ENCODE peak calls at places on chromosomes 16 and 17, in seven cellular contexts. E, V, S, P, Y, D and Q are unnamed samples.

GRCh38 chr16:27318399-27319256 is 4.9 kb downstream of the IL4R start:
- DNase-seq in E (no peak), V (no peak), Y (peak), P (peak), D (no peak), S (peak), Q (peak)

GRCh38 chr17:76812968-76813367 is 55.2 kb upstream of the MGAT5B start:
- DNase-seq in E (no peak), V (no peak), P (no peak), Y (no peak), S (no peak), D (no peak), Q (no peak)

GRCh38 chr16:71367243-71367976 is 8.9 kb downstream of the CALB2 start:
- DNase-seq in Y (no peak), D (peak), P (peak), E (no peak), S (no peak), V (no peak), Q (no peak)

GRCh38 chr16:57539072-57539796 is 2.9 kb upstream of the CCDC102A start:
- DNase-seq in S (no peak), D (peak), V (no peak), E (no peak), Y (no peak), P (peak), Q (no peak)

GRCh38 chr17:76820523-76820922 is 47.7 kb upstream of the MGAT5B start:
- DNase-seq in E (no peak), D (no peak), S (no peak), Y (no peak), V (no peak), P (no peak), Q (no peak)

GRCh38 chr17:45861185-45861584 is 16.5 kb downstream of the SPPL2C start:
- DNase-seq in S (no peak), V (no peak), E (no peak), Y (no peak), P (no peak), D (no peak), Q (no peak)

GRCh38 chr16:83682126-83682857 is 125.5 kb upstream of the HSBP1 start:
- DNase-seq in Y (no peak), D (no peak), P (no peak), E (no peak), S (no peak), V (no peak), Q (no peak)

GRCh38 chr16:30033270-30033669 is 2.2 kb upstream of the TLCD3B start:
- DNase-seq in Y (no peak), V (no peak), P (peak), E (no peak), S (no peak), D (no peak), Q (no peak)

GRCh38 chr17:21201302-21201602 is 12.7 kb downstream of the TMEM11 start:
- DNase-seq in E (no peak), S (no peak), P (no peak), Y (no peak), D (no peak), V (no peak), Q (no peak)

GRCh38 chr17:42422958-42423712 is at the start of gene CAVIN1:
- DNase-seq in S (no peak), V (peak), P (no peak), E (no peak), D (peak), Y (peak), Q (no peak)

GRCh38 chr16:27230562-27230991 is 27.3 kb downstream of the KDM8 start:
- DNase-seq in Y (no peak), D (no peak), V (no peak), E (no peak), S (peak), P (peak), Q (peak)

GRCh38 chr17:57391076-57391825 is 134.9 kb downstream of the MSI2 start:
- DNase-seq in P (no peak), D (no peak), Y (no peak), V (no peak), S (no peak), E (no peak), Q (no peak)

GRCh38 chr17:62860962-62861873 is 53.1 kb upstream of the MARCHF10 start:
- DNase-seq in E (no peak), P (no peak), Y (no peak), V (no peak), S (no peak), D (no peak), Q (no peak)

GRCh38 chr17:45090711-45091110 is 29.6 kb downstream of the NMT1 start:
- DNase-seq in S (no peak), P (no peak), E (no peak), V (no peak), Y (no peak), D (no peak), Q (no peak)

GRCh38 chr16:53518550-53519416 is 15.8 kb upstream of the AKTIP start:
- DNase-seq in Y (no peak), D (peak), S (peak), P (peak), E (no peak), V (peak), Q (peak)

GRCh38 chr17:56141046-56141839 is 12.0 kb upstream of the ANKFN1 start:
- DNase-seq in Y (no peak), P (no peak), S (no peak), D (no peak), E (no peak), V (no peak), Q (no peak)

GRCh38 chr17:3335876-3336275 is 37.7 kb upstream of the OR3A1 start:
- DNase-seq in D (peak), V (no peak), Y (no peak), P (no peak), S (no peak), E (no peak), Q (no peak)

GRCh38 chr17:34721326-34721725 is 141.9 kb downstream of the TMEM132E start:
- DNase-seq in E (peak), Y (no peak), S (no peak), P (no peak), V (no peak), D (peak), Q (no peak)

GRCh38 chr16:65975049-65975708 is 391.3 kb upstream of the CDH5 start:
- DNase-seq in E (no peak), P (peak), D (peak), V (no peak), S (no peak), Y (no peak), Q (no peak)

GRCh38 chr17:63838586-63839184 is 3.8 kb downstream of the SMARCD2 start:
- DNase-seq in E (no peak), V (peak), S (no peak), D (no peak), Y (peak), P (peak), Q (no peak)